ENCODE peak calls at places on chromosomes 1 and 21, in nine cellular contexts. T is activated CD4-positive, alpha-beta T cell treated with anti-CD3 and anti-CD28 coated beads for 24 hours; U is T-cell; F is IMR-90; Q is midbrain; R is upper lobe of right lung; N is CD8-positive, alpha-beta memory T cell; E is SHP77; H is psoas muscle. J is an unnamed sample.

GRCh38 chr1:60281360-60281932 is 207.9 kb upstream of the C1orf87 start:
- DNase-seq in F (peak), N (no peak), R (no peak), Q (peak), T (no peak), U (no peak), E (peak), H (peak), J (peak)

GRCh38 chr1:28374297-28374696 is 4.8 kb downstream of the PHACTR4 start:
- DNase-seq in T (no peak), H (no peak), Q (no peak), R (no peak), E (no peak), U (no peak), F (peak), N (no peak), J (no peak)

GRCh38 chr1:166691476-166691875 is 147.8 kb upstream of the POGK start:
- DNase-seq in U (no peak), H (no peak), T (no peak), E (no peak), F (no peak), N (no peak), Q (no peak), R (no peak), J (no peak)

GRCh38 chr1:156245451-156246232 is 2.2 kb downstream of the PAQR6 start:
- DNase-seq in T (no peak), F (no peak), E (no peak), Q (no peak), R (peak), H (peak), U (peak), N (peak), J (no peak)

GRCh38 chr1:43435146-43436145 is 18.3 kb downstream of the HYI start:
- DNase-seq in E (no peak), F (peak), Q (peak), N (no peak), H (no peak), R (peak), T (no peak), U (no peak), J (no peak)

GRCh38 chr1:203072002-203072607 is 13.7 kb downstream of the MYOG start:
- DNase-seq in E (no peak), R (peak), N (no peak), U (no peak), H (no peak), F (no peak), Q (no peak), T (no peak), J (no peak)

GRCh38 chr1:5992814-5993552 is 758 bp upstream of the NPHP4 start:
- DNase-seq in U (no peak), Q (no peak), E (peak), R (no peak), T (no peak), F (no peak), H (no peak), N (no peak), J (peak)

GRCh38 chr1:20932437-20932977 is 145.4 kb upstream of the HP1BP3 start:
- DNase-seq in U (no peak), N (no peak), H (no peak), E (no peak), F (no peak), R (no peak), T (peak), Q (no peak), J (no peak)

GRCh38 chr21:17119466-17120297 is 393.2 kb upstream of the CXADR start:
- DNase-seq in H (no peak), E (no peak), T (no peak), F (no peak), N (no peak), R (no peak), Q (no peak), U (no peak), J (no peak)

GRCh38 chr21:42640486-42640885 is 12.9 kb upstream of the PDE9A start:
- DNase-seq in H (no peak), R (no peak), U (no peak), N (no peak), F (no peak), Q (no peak), T (no peak), E (no peak), J (no peak)

GRCh38 chr1:12567288-12567819 is 50.7 kb downstream of the DHRS3 start:
- DNase-seq in F (no peak), N (no peak), U (no peak), T (no peak), H (no peak), E (no peak), Q (no peak), R (no peak), J (no peak)

GRCh38 chr1:42825058-42825851 is 8.1 kb upstream of the SVBP start:
- DNase-seq in R (no peak), Q (no peak), N (no peak), E (no peak), T (no peak), H (no peak), U (no peak), F (no peak), J (no peak)

GRCh38 chr1:1355376-1355775 is 3.0 kb downstream of the MXRA8 start:
- DNase-seq in N (no peak), U (no peak), H (peak), E (no peak), Q (no peak), T (no peak), F (peak), R (no peak), J (no peak)

GRCh38 chr1:208437416-208437815 is 193.2 kb upstream of the PLXNA2 start:
- DNase-seq in U (no peak), E (no peak), R (no peak), Q (no peak), H (no peak), N (no peak), F (peak), T (no peak), J (no peak)

GRCh38 chr1:22876359-22877111 is 96.1 kb downstream of the LACTBL1 start:
- DNase-seq in U (no peak), F (peak), Q (no peak), R (no peak), T (no peak), E (no peak), H (peak), N (no peak), J (no peak)

GRCh38 chr1:61334718-61335589 is 252.6 kb downstream of the NFIA start:
- DNase-seq in E (no peak), R (no peak), H (peak), F (no peak), T (no peak), U (no peak), N (no peak), Q (peak), J (no peak)

GRCh38 chr1:246579818-246580217 is 13.6 kb downstream of the CNST start:
- DNase-seq in U (no peak), N (no peak), R (no peak), F (no peak), E (no peak), Q (no peak), T (no peak), H (no peak), J (peak)

GRCh38 chr1:232713785-232714184 is 83.9 kb upstream of the SIPA1L2 start:
- DNase-seq in R (no peak), H (no peak), T (no peak), Q (no peak), U (no peak), E (no peak), N (no peak), F (no peak), J (no peak)

GRCh38 chr1:154750681-154751665 is 119.1 kb downstream of the KCNN3 start:
- DNase-seq in E (no peak), N (no peak), U (no peak), Q (no peak), T (no peak), F (no peak), H (no peak), R (no peak), J (no peak)

GRCh38 chr21:33721081-33721480 is 78.8 kb downstream of the ITSN1 start:
- DNase-seq in E (no peak), N (no peak), U (no peak), F (no peak), R (no peak), H (no peak), Q (no peak), T (no peak), J (no peak)

GRCh38 chr1:152189657-152190442 is 30.8 kb upstream of the RPTN start:
- DNase-seq in E (peak), Q (peak), U (peak), H (peak), N (peak), T (peak), R (peak), F (peak), J (peak)

GRCh38 chr1:26752519-26752918 is 35.2 kb upstream of the PIGV start:
- DNase-seq in Q (no peak), F (no peak), U (no peak), T (no peak), N (no peak), H (no peak), E (no peak), R (no peak), J (no peak)

GRCh38 chr1:2837823-2838222 is 36.3 kb upstream of the TTC34 start:
- DNase-seq in R (no peak), F (no peak), T (no peak), E (no peak), U (no peak), N (no peak), Q (no peak), H (no peak), J (no peak)

GRCh38 chr1:75615664-75616435 is 4.9 kb upstream of the SLC44A5 start:
- DNase-seq in E (peak), R (peak), Q (no peak), U (no peak), T (no peak), H (peak), F (peak), N (no peak), J (peak)

GRCh38 chr1:220710333-220710732 is 20.2 kb downstream of the C1orf115 start:
- DNase-seq in N (no peak), R (no peak), H (no peak), T (no peak), Q (no peak), U (no peak), E (no peak), F (no peak), J (no peak)

GRCh38 chr1:66564250-66564649 is 30.3 kb downstream of the SGIP1 start:
- DNase-seq in R (no peak), Q (no peak), U (no peak), E (no peak), H (no peak), T (no peak), F (peak), N (no peak), J (no peak)

GRCh38 chr1:205043866-205044265 is 854 bp downstream of the CNTN2 start:
- DNase-seq in E (no peak), F (no peak), R (no peak), N (no peak), T (no peak), U (no peak), Q (no peak), H (no peak), J (no peak)

GRCh38 chr1:44608141-44608540 is 66.1 kb downstream of the TMEM53 start:
- DNase-seq in R (no peak), E (peak), T (no peak), H (no peak), N (no peak), F (no peak), Q (no peak), U (no peak), J (no peak)

GRCh38 chr1:32500387-32501209 is 35.7 kb downstream of the ZBTB8B start:
- DNase-seq in U (no peak), N (no peak), R (peak), Q (peak), F (peak), T (no peak), H (peak), E (peak), J (peak)

GRCh38 chr1:210049616-210050015 is 111.6 kb downstream of the SYT14 start:
- DNase-seq in F (no peak), U (no peak), N (no peak), Q (no peak), T (no peak), H (no peak), R (no peak), E (no peak), J (no peak)

GRCh38 chr1:6822530-6823359 is 37.5 kb downstream of the CAMTA1 start:
- DNase-seq in F (no peak), H (no peak), E (no peak), U (no peak), Q (no peak), N (no peak), T (no peak), R (no peak), J (peak)

GRCh38 chr1:90362163-90362562 is 354.9 kb downstream of the BARHL2 start:
- DNase-seq in U (no peak), Q (no peak), N (no peak), T (no peak), R (no peak), H (no peak), E (no peak), F (no peak), J (no peak)

GRCh38 chr1:107252271-107252670 is 111.4 kb downstream of the NTNG1 start:
- DNase-seq in N (no peak), R (no peak), T (no peak), F (no peak), H (no peak), U (no peak), E (no peak), Q (no peak), J (peak)

GRCh38 chr1:219790834-219791615 is 137.3 kb downstream of the SLC30A10 start:
- DNase-seq in E (no peak), U (no peak), N (no peak), F (peak), R (no peak), H (no peak), T (no peak), Q (no peak), J (no peak)

GRCh38 chr1:246398126-246398813 is 108.8 kb downstream of the SMYD3 start:
- DNase-seq in F (no peak), U (no peak), N (no peak), Q (no peak), T (no peak), R (no peak), E (no peak), H (peak), J (no peak)

GRCh38 chr1:183804916-183805734 is at the start of gene RGL1:
- DNase-seq in Q (peak), R (peak), N (no peak), T (no peak), E (peak), F (peak), H (peak), U (no peak), J (peak)

GRCh38 chr1:231028676-231029075 is 11.4 kb downstream of the FAM89A start:
- DNase-seq in T (no peak), N (no peak), Q (no peak), F (no peak), H (no peak), E (no peak), R (no peak), U (no peak), J (no peak)

J was measured in A673.